ENCODE peak calls at places on chromosomes 12 and 14, in four cellular contexts. D is K562, O is A549, U is GM12878. E is an unnamed sample.

GRCh38 chr12:79422060-79422812 is 268.5 kb downstream of the PAWR start:
- DNase-seq in D (no peak), O (no peak), U (no peak), E (peak; percentile 13)

GRCh38 chr14:21136024-21136423 is 19.8 kb downstream of the OR5AU1 start:
- DNase-seq in D (peak; percentile 20), O (peak; percentile 20), U (no peak), E (peak; percentile 35)

GRCh38 chr12:13896063-13896626 is 85.3 kb downstream of the GRIN2B start:
- DNase-seq in D (no peak), O (peak; percentile 66), U (no peak), E (no peak)

GRCh38 chr12:29738416-29738815 is 45.3 kb downstream of the TMTC1 start:
- DNase-seq in D (no peak), O (no peak), U (no peak), E (no peak)

GRCh38 chr12:89355243-89356068 is 3.2 kb upstream of the DUSP6 start:
- DNase-seq in D (no peak), O (no peak), U (no peak), E (peak; percentile 65)

GRCh38 chr12:14618990-14619389 is 51.3 kb upstream of the PLBD1 start:
- DNase-seq in D (no peak), O (peak; percentile 37), U (no peak), E (no peak)

GRCh38 chr12:94429633-94430032 is 30.0 kb downstream of the CEP83 start:
- DNase-seq in D (no peak), O (no peak), U (no peak), E (peak; percentile 23)

GRCh38 chr12:45331552-45331951 is 115.7 kb downstream of the ANO6 start:
- DNase-seq in D (no peak), O (no peak), U (no peak), E (no peak)

GRCh38 chr12:127594351-127594970 is 672.5 kb upstream of the TMEM132C start:
- DNase-seq in D (no peak), O (no peak), U (no peak), E (no peak)

GRCh38 chr12:112107306-112107705 is 1.3 kb downstream of the NAA25 start:
- DNase-seq in D (no peak), O (no peak), U (no peak), E (no peak)

GRCh38 chr14:76430475-76430980 is 54.6 kb downstream of the ESRRB start:
- DNase-seq in D (no peak), O (no peak), U (no peak), E (no peak)

GRCh38 chr12:47983541-47984115 is 20.2 kb downstream of the TMEM106C start:
- DNase-seq in D (no peak), O (no peak), U (no peak), E (no peak)

GRCh38 chr12:30696486-30696885 is 817 bp upstream of the IPO8 start:
- DNase-seq in D (no peak), O (no peak), U (no peak), E (no peak)

GRCh38 chr14:103031566-103031911 is 25.8 kb downstream of the CDC42BPB start:
- DNase-seq in D (no peak), O (no peak), U (no peak), E (no peak)

GRCh38 chr14:103031956-103032355 is 25.4 kb downstream of the CDC42BPB start:
- DNase-seq in D (no peak), O (peak; percentile 54), U (no peak), E (no peak)

GRCh38 chr14:103028772-103029171 is 28.6 kb downstream of the CDC42BPB start:
- DNase-seq in D (no peak), O (no peak), U (no peak), E (no peak)

GRCh38 chr14:103029936-103030335 is 27.4 kb downstream of the CDC42BPB start:
- DNase-seq in D (no peak), O (no peak), U (no peak), E (no peak)

DNA sequence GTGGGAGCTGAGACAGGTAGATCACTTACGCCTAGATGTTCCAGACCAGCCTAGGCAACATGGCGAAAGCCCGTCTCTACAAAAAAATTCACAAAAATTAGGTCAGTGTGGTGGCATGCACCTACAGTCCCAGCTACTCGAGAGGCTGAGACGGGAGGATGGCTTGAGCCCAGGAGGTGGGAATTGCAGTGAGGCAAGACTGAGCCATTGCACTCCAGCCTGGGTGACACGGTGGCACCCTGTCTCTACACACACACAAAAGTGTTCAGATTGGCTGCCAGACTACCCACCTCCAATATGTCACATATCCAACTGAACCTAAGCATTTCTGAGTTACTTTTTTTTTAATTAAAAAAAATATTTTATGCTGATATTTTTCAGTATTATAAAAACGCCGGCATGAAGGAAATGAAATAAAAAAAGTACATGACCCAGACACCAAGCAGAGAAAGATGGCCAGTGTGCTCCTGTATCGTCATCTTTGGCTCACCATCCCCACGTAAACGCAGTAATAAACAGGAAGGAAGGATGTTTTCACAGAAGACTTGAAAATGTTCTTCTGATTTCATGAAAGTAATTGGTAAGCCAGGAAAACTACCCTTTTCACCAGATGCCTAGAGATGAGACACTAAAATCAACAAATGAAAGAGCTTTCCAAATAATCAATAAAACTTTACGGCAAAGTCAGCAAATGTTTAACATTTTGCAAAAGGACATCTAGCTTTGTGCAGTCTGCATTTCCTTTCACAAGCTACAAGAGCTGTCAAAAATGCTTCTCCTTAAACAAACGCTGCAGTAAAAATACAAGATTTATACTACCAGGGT is 26.4 kb downstream of the CDC42BPB start:
- DNase-seq in D (no peak), O (no peak), U (no peak), E (no peak)
- TF ChIP-seq POLR2AphosphoS2 in D (no peak), O (no peak), U (no peak), E (no peak)

GRCh38 chr14:104726600-104727451 is 2.8 kb downstream of the ADSS1 start:
- DNase-seq in D (no peak), O (peak; percentile 44), U (no peak), E (peak; percentile 74)
- TF ChIP-seq POLR2AphosphoS2 in D (no peak), O (no peak), U (no peak), E (no peak)

DNA sequence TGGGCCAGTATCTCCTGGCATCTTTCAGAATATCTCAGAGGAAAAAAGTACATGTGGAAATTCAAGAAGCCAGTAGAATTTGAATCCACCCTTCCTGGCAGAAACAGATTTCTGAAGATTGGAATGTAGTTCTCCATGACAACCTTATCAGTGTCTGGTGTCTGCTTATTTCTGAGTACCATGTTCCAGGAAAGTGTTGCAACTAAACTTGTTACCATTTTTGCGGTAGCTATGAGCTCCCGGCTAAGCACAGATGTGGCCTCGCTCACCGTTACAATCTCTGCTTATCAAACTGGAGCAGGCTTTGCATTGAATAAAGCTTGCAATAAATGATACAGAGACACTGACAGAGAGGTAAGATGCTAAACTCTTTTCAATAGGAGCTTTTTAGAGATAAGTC is 13.0 kb upstream of the ITPR2 start:
- DNase-seq in D (peak; percentile 56), O (no peak), U (no peak), E (peak; percentile 57)
- TF ChIP-seq POLR2AphosphoS2 in D (no peak), O (no peak), U (no peak), E (no peak)

GRCh38 chr14:85565862-85566296 is 35.9 kb downstream of the FLRT2 start:
- DNase-seq in D (no peak), O (no peak), U (no peak), E (no peak)

GRCh38 chr14:85562630-85563029 is 32.7 kb downstream of the FLRT2 start:
- DNase-seq in D (no peak), O (no peak), U (no peak), E (no peak)

GRCh38 chr14:85564841-85565527 is 35.0 kb downstream of the FLRT2 start:
- DNase-seq in D (no peak), O (no peak), U (no peak), E (no peak)

GRCh38 chr14:85572021-85572420 is 42.1 kb downstream of the FLRT2 start:
- DNase-seq in D (no peak), O (no peak), U (no peak), E (no peak)

DNA sequence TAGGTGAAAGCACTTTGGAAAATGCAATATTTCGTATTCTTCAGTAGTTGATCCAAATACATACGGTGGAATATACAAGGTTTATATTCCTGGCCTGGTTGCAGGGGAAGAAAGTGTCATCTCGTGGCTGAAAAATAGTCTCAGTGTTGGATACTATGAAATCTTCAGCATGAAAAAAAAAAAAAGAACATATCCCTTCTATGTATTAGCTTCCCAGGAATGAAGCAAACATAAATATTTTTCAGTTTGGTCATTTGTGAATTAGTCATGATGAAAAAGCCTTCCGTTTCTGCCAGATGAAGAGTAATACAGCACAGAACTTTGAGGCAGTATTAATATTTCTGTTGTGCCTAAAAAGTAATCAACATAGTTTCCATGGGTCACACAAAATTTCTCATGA is 36.7 kb downstream of the FLRT2 start:
- DNase-seq in D (no peak), O (no peak), U (no peak), E (no peak)
- TF ChIP-seq POLR2AphosphoS2 in D (no peak), O (no peak), U (no peak), E (no peak)

GRCh38 chr12:128807161-128807724 is 16.5 kb downstream of the SLC15A4 start:
- DNase-seq in D (no peak), O (no peak), U (no peak), E (no peak)
- TF ChIP-seq POLR2AphosphoS2 in D (no peak), O (no peak), U (no peak), E (no peak)

GRCh38 chr12:24418157-24418556 is 468.7 kb upstream of the SOX5 start:
- DNase-seq in D (no peak), O (no peak), U (no peak), E (no peak)
- TF ChIP-seq POLR2AphosphoS2 in D (no peak), O (no peak), U (no peak), E (no peak)

DNA sequence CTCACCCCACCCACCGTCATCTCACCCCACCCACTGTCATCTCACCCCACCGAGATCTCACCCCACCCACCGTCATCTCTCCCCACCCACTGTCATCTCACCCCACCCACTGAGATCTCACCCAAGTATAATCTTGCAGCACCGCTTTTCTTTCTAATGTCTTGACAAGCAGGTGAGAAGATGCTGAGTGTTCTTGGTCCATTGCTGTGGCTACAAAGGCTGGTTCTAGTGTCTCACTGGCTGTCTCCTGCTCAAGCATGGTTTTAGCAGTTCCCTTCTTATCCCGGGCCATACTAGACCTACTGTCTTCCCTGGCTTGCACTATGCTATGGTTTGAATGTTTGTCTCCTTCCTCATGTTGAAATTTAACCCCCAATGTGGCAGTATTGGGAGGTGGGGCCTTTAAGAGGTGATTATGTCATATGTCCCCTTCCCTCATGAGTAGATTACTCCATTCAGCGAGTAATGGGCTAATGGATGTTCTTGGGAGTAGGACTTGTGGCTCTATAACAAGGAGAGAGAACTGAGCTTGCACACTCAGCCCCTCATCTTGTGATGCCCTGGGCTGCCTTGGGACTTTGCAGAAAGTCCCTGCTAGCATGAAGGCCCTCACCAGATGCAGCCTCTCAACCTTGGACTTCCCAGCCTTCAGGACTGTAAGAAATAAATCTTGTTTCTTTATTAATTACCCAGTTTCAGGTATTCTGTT is 47.7 kb upstream of the PPP2R5C start:
- DNase-seq in D (peak; percentile 20), O (no peak), U (no peak), E (no peak)
- TF ChIP-seq POLR2AphosphoS2 in D (no peak), O (no peak), U (no peak), E (no peak)